ENCODE peak calls at places on chromosomes 6 and 20, in eight cellular contexts. One of them, this sample, is unnamed.
A peak's percentile ranks its signal among the peaks of the same experiment; 100 is the strongest.

GRCh38 chr6:43402819-43403218 is 24.5 kb upstream of the ABCC10 start:
- DNase-seq in GM03348: no peak
- DNase-seq in skeletal muscle cell: no peak
- DNase-seq in stimulated activated CD8-positive, alpha-beta memory T cell treated with anti-CD3 and anti-CD28 coated beads, Interleukin-2, amount 100 ng/mL, for 48 hours: no peak
- DNase-seq in naive thymus-derived CD4-positive, alpha-beta T cell: no peak
- DNase-seq in H7: no peak
- DNase-seq in MV-4-11: no peak
- DNase-seq in activated naive CD4-positive, alpha-beta T cell: no peak
- DNase-seq in this sample: no peak

GRCh38 chr6:126631343-126631742 is 291.4 kb downstream of the CENPW start:
- DNase-seq in GM03348: peak; percentile 22
- DNase-seq in skeletal muscle cell: peak; percentile 73
- DNase-seq in stimulated activated CD8-positive, alpha-beta memory T cell treated with anti-CD3 and anti-CD28 coated beads, Interleukin-2, amount 100 ng/mL, for 48 hours: no peak
- DNase-seq in naive thymus-derived CD4-positive, alpha-beta T cell: no peak
- DNase-seq in H7: no peak
- DNase-seq in MV-4-11: no peak
- DNase-seq in activated naive CD4-positive, alpha-beta T cell: no peak
- DNase-seq in this sample: no peak

GRCh38 chr6:44030812-44031454 is 96.3 kb downstream of the MRPL14 start:
- DNase-seq in GM03348: no peak
- DNase-seq in skeletal muscle cell: no peak
- DNase-seq in stimulated activated CD8-positive, alpha-beta memory T cell treated with anti-CD3 and anti-CD28 coated beads, Interleukin-2, amount 100 ng/mL, for 48 hours: no peak
- DNase-seq in naive thymus-derived CD4-positive, alpha-beta T cell: no peak
- DNase-seq in H7: no peak
- DNase-seq in MV-4-11: no peak
- DNase-seq in activated naive CD4-positive, alpha-beta T cell: no peak
- DNase-seq in this sample: no peak

GRCh38 chr20:37994512-37994911 is 38.7 kb downstream of the TTI1 start:
- DNase-seq in GM03348: peak; percentile 42
- DNase-seq in skeletal muscle cell: peak; percentile 37
- DNase-seq in stimulated activated CD8-positive, alpha-beta memory T cell treated with anti-CD3 and anti-CD28 coated beads, Interleukin-2, amount 100 ng/mL, for 48 hours: no peak
- DNase-seq in naive thymus-derived CD4-positive, alpha-beta T cell: no peak
- DNase-seq in H7: peak; percentile 51
- DNase-seq in MV-4-11: no peak
- DNase-seq in activated naive CD4-positive, alpha-beta T cell: no peak
- DNase-seq in this sample: no peak

GRCh38 chr6:42038163-42038562 is 12.2 kb upstream of the TAF8 start:
- DNase-seq in GM03348: no peak
- DNase-seq in skeletal muscle cell: no peak
- DNase-seq in stimulated activated CD8-positive, alpha-beta memory T cell treated with anti-CD3 and anti-CD28 coated beads, Interleukin-2, amount 100 ng/mL, for 48 hours: no peak
- DNase-seq in naive thymus-derived CD4-positive, alpha-beta T cell: no peak
- DNase-seq in H7: no peak
- DNase-seq in MV-4-11: no peak
- DNase-seq in activated naive CD4-positive, alpha-beta T cell: no peak
- DNase-seq in this sample: no peak

GRCh38 chr6:37169458-37170272 is at the start of gene PIM1:
- DNase-seq in GM03348: peak; percentile 98
- DNase-seq in skeletal muscle cell: peak; percentile 94
- DNase-seq in stimulated activated CD8-positive, alpha-beta memory T cell treated with anti-CD3 and anti-CD28 coated beads, Interleukin-2, amount 100 ng/mL, for 48 hours: peak; percentile 99
- DNase-seq in naive thymus-derived CD4-positive, alpha-beta T cell: peak; percentile 98
- DNase-seq in H7: peak; percentile 99
- DNase-seq in MV-4-11: peak; percentile 91
- DNase-seq in activated naive CD4-positive, alpha-beta T cell: peak; percentile 98
- DNase-seq in this sample: peak; percentile 98

GRCh38 chr6:82645536-82646230 is 282.1 kb downstream of the TPBG start:
- DNase-seq in GM03348: no peak
- DNase-seq in skeletal muscle cell: no peak
- DNase-seq in stimulated activated CD8-positive, alpha-beta memory T cell treated with anti-CD3 and anti-CD28 coated beads, Interleukin-2, amount 100 ng/mL, for 48 hours: no peak
- DNase-seq in naive thymus-derived CD4-positive, alpha-beta T cell: no peak
- DNase-seq in H7: no peak
- DNase-seq in MV-4-11: no peak
- DNase-seq in activated naive CD4-positive, alpha-beta T cell: no peak
- DNase-seq in this sample: no peak

GRCh38 chr20:47221036-47221625 is 135.4 kb downstream of the ZMYND8 start:
- DNase-seq in GM03348: no peak
- DNase-seq in skeletal muscle cell: no peak
- DNase-seq in stimulated activated CD8-positive, alpha-beta memory T cell treated with anti-CD3 and anti-CD28 coated beads, Interleukin-2, amount 100 ng/mL, for 48 hours: no peak
- DNase-seq in naive thymus-derived CD4-positive, alpha-beta T cell: no peak
- DNase-seq in H7: no peak
- DNase-seq in MV-4-11: no peak
- DNase-seq in activated naive CD4-positive, alpha-beta T cell: no peak
- DNase-seq in this sample: no peak

GRCh38 chr6:44438827-44439226 is 51.3 kb downstream of the CDC5L start:
- DNase-seq in GM03348: no peak
- DNase-seq in skeletal muscle cell: no peak
- DNase-seq in stimulated activated CD8-positive, alpha-beta memory T cell treated with anti-CD3 and anti-CD28 coated beads, Interleukin-2, amount 100 ng/mL, for 48 hours: no peak
- DNase-seq in naive thymus-derived CD4-positive, alpha-beta T cell: no peak
- DNase-seq in H7: no peak
- DNase-seq in MV-4-11: no peak
- DNase-seq in activated naive CD4-positive, alpha-beta T cell: no peak
- DNase-seq in this sample: no peak

GRCh38 chr6:7153807-7154206 is 46.0 kb downstream of the RREB1 start:
- DNase-seq in GM03348: no peak
- DNase-seq in skeletal muscle cell: no peak
- DNase-seq in stimulated activated CD8-positive, alpha-beta memory T cell treated with anti-CD3 and anti-CD28 coated beads, Interleukin-2, amount 100 ng/mL, for 48 hours: no peak
- DNase-seq in naive thymus-derived CD4-positive, alpha-beta T cell: no peak
- DNase-seq in H7: no peak
- DNase-seq in MV-4-11: peak; percentile 57
- DNase-seq in activated naive CD4-positive, alpha-beta T cell: no peak
- DNase-seq in this sample: no peak

GRCh38 chr20:37323985-37324384 is 22.0 kb upstream of the SRC start:
- DNase-seq in GM03348: peak; percentile 70
- DNase-seq in skeletal muscle cell: peak; percentile 26
- DNase-seq in stimulated activated CD8-positive, alpha-beta memory T cell treated with anti-CD3 and anti-CD28 coated beads, Interleukin-2, amount 100 ng/mL, for 48 hours: no peak
- DNase-seq in naive thymus-derived CD4-positive, alpha-beta T cell: no peak
- DNase-seq in H7: no peak
- DNase-seq in MV-4-11: no peak
- DNase-seq in activated naive CD4-positive, alpha-beta T cell: no peak
- DNase-seq in this sample: no peak

GRCh38 chr20:39451386-39451785 is 489.2 kb downstream of the DHX35 start:
- DNase-seq in GM03348: no peak
- DNase-seq in skeletal muscle cell: no peak
- DNase-seq in stimulated activated CD8-positive, alpha-beta memory T cell treated with anti-CD3 and anti-CD28 coated beads, Interleukin-2, amount 100 ng/mL, for 48 hours: no peak
- DNase-seq in naive thymus-derived CD4-positive, alpha-beta T cell: no peak
- DNase-seq in H7: no peak
- DNase-seq in MV-4-11: peak; percentile 2
- DNase-seq in activated naive CD4-positive, alpha-beta T cell: no peak
- DNase-seq in this sample: no peak

GRCh38 chr6:111938710-111939109 is 65.5 kb upstream of the FYN start:
- DNase-seq in GM03348: peak; percentile 37
- DNase-seq in skeletal muscle cell: peak; percentile 88
- DNase-seq in stimulated activated CD8-positive, alpha-beta memory T cell treated with anti-CD3 and anti-CD28 coated beads, Interleukin-2, amount 100 ng/mL, for 48 hours: no peak
- DNase-seq in naive thymus-derived CD4-positive, alpha-beta T cell: no peak
- DNase-seq in H7: no peak
- DNase-seq in MV-4-11: no peak
- DNase-seq in activated naive CD4-positive, alpha-beta T cell: no peak
- DNase-seq in this sample: no peak

GRCh38 chr6:71351190-71351589 is 62.6 kb downstream of the OGFRL1 start:
- DNase-seq in GM03348: no peak
- DNase-seq in skeletal muscle cell: no peak
- DNase-seq in stimulated activated CD8-positive, alpha-beta memory T cell treated with anti-CD3 and anti-CD28 coated beads, Interleukin-2, amount 100 ng/mL, for 48 hours: no peak
- DNase-seq in naive thymus-derived CD4-positive, alpha-beta T cell: no peak
- DNase-seq in H7: no peak
- DNase-seq in MV-4-11: no peak
- DNase-seq in activated naive CD4-positive, alpha-beta T cell: no peak
- DNase-seq in this sample: no peak

GRCh38 chr6:151679081-151679480 is 128.4 kb upstream of the ESR1 start:
- DNase-seq in GM03348: peak; percentile 79
- DNase-seq in skeletal muscle cell: no peak
- DNase-seq in stimulated activated CD8-positive, alpha-beta memory T cell treated with anti-CD3 and anti-CD28 coated beads, Interleukin-2, amount 100 ng/mL, for 48 hours: no peak
- DNase-seq in naive thymus-derived CD4-positive, alpha-beta T cell: no peak
- DNase-seq in H7: no peak
- DNase-seq in MV-4-11: peak; percentile 50
- DNase-seq in activated naive CD4-positive, alpha-beta T cell: no peak
- DNase-seq in this sample: no peak

GRCh38 chr6:54879188-54879985 is 32.8 kb downstream of the FAM83B start:
- DNase-seq in GM03348: no peak
- DNase-seq in skeletal muscle cell: no peak
- DNase-seq in stimulated activated CD8-positive, alpha-beta memory T cell treated with anti-CD3 and anti-CD28 coated beads, Interleukin-2, amount 100 ng/mL, for 48 hours: no peak
- DNase-seq in naive thymus-derived CD4-positive, alpha-beta T cell: no peak
- DNase-seq in H7: no peak
- DNase-seq in MV-4-11: no peak
- DNase-seq in activated naive CD4-positive, alpha-beta T cell: no peak
- DNase-seq in this sample: no peak

GRCh38 chr6:2688416-2689064 is 62.2 kb downstream of the MYLK4 start:
- DNase-seq in GM03348: peak; percentile 83
- DNase-seq in skeletal muscle cell: peak; percentile 71
- DNase-seq in stimulated activated CD8-positive, alpha-beta memory T cell treated with anti-CD3 and anti-CD28 coated beads, Interleukin-2, amount 100 ng/mL, for 48 hours: peak; percentile 1
- DNase-seq in naive thymus-derived CD4-positive, alpha-beta T cell: no peak
- DNase-seq in H7: no peak
- DNase-seq in MV-4-11: peak; percentile 81
- DNase-seq in activated naive CD4-positive, alpha-beta T cell: no peak
- DNase-seq in this sample: no peak

This sample was measured in CD4-positive, alpha-beta memory T cell.